ENCODE peak calls at places on chromosomes 7 and 10, in four cellular contexts. One of them, this sample, is unnamed.

GRCh38 chr10:126153686-126154628 is 234.3 kb downstream of the ADAM12 start:
- DNase-seq in cardiac muscle cell: peak; percentile 72
- DNase-seq in spleen: no peak
- DNase-seq in transverse colon: no peak
- DNase-seq in this sample: no peak

GRCh38 chr7:80312139-80312661 is 177.6 kb downstream of the GNAI1 start:
- DNase-seq in spleen: no peak
- DNase-seq in transverse colon: peak; percentile 10
- DNase-seq in cardiac muscle cell: peak; percentile 89
- DNase-seq in this sample: peak; percentile 94

GRCh38 chr10:131891196-131891928 is 9.4 kb upstream of the PPP2R2D start:
- DNase-seq in transverse colon: no peak
- DNase-seq in spleen: peak; percentile 69
- DNase-seq in cardiac muscle cell: no peak
- DNase-seq in this sample: peak; percentile 15

GRCh38 chr7:43823941-43824340 is 45.4 kb downstream of the MRPS24 start:
- DNase-seq in cardiac muscle cell: no peak
- DNase-seq in transverse colon: no peak
- DNase-seq in spleen: no peak
- DNase-seq in this sample: no peak

GRCh38 chr10:95792874-95793285 is 36.9 kb downstream of the ENTPD1 start:
- DNase-seq in transverse colon: no peak
- DNase-seq in spleen: no peak
- DNase-seq in cardiac muscle cell: peak; percentile 97
- DNase-seq in this sample: no peak

GRCh38 chr7:68216046-68216445 is 1219.4 kb downstream of the TYW1 start:
- DNase-seq in transverse colon: no peak
- DNase-seq in cardiac muscle cell: peak; percentile 69
- DNase-seq in spleen: peak; percentile 28
- DNase-seq in this sample: no peak

GRCh38 chr7:22153427-22154106 is 203.4 kb downstream of the RAPGEF5 start:
- DNase-seq in cardiac muscle cell: no peak
- DNase-seq in transverse colon: no peak
- DNase-seq in spleen: no peak
- DNase-seq in this sample: no peak

GRCh38 chr7:47392241-47392759 is 189.6 kb downstream of the TNS3 start:
- DNase-seq in cardiac muscle cell: peak; percentile 99
- DNase-seq in spleen: no peak
- DNase-seq in transverse colon: no peak
- DNase-seq in this sample: no peak

GRCh38 chr7:151244871-151245346 is 3.6 kb downstream of the SMARCD3 start:
- DNase-seq in transverse colon: no peak
- DNase-seq in spleen: peak; percentile 71
- DNase-seq in cardiac muscle cell: no peak
- DNase-seq in this sample: no peak

GRCh38 chr7:130918129-130919052 is 184.4 kb upstream of the KLF14 start:
- DNase-seq in cardiac muscle cell: no peak
- DNase-seq in spleen: no peak
- DNase-seq in transverse colon: no peak
- DNase-seq in this sample: no peak

GRCh38 chr7:149777551-149778326 is 4.4 kb upstream of the ZNF467 start:
- DNase-seq in transverse colon: no peak
- DNase-seq in spleen: peak; percentile 77
- DNase-seq in cardiac muscle cell: no peak
- DNase-seq in this sample: no peak

GRCh38 chr10:104505521-104506041 is 135.5 kb upstream of the SORCS3 start:
- DNase-seq in spleen: no peak
- DNase-seq in transverse colon: no peak
- DNase-seq in cardiac muscle cell: no peak
- DNase-seq in this sample: no peak

GRCh38 chr10:26334932-26335573 is 103.1 kb upstream of the APBB1IP start:
- DNase-seq in cardiac muscle cell: peak; percentile 69
- DNase-seq in transverse colon: peak; percentile 44
- DNase-seq in spleen: peak; percentile 83
- DNase-seq in this sample: peak; percentile 57

GRCh38 chr10:63578501-63578900 is 57.3 kb downstream of the REEP3 start:
- DNase-seq in spleen: no peak
- DNase-seq in transverse colon: no peak
- DNase-seq in cardiac muscle cell: no peak
- DNase-seq in this sample: no peak

GRCh38 chr7:130906575-130906974 is 172.6 kb upstream of the KLF14 start:
- DNase-seq in cardiac muscle cell: no peak
- DNase-seq in spleen: no peak
- DNase-seq in transverse colon: no peak
- DNase-seq in this sample: no peak

GRCh38 chr10:61744469-61744868 is 81.7 kb downstream of the CABCOCO1 start:
- DNase-seq in cardiac muscle cell: no peak
- DNase-seq in spleen: no peak
- DNase-seq in transverse colon: no peak
- DNase-seq in this sample: no peak

GRCh38 chr10:68327889-68328786 is 3.7 kb upstream of the HNRNPH3 start:
- DNase-seq in transverse colon: no peak
- DNase-seq in spleen: no peak
- DNase-seq in cardiac muscle cell: peak; percentile 86
- DNase-seq in this sample: peak; percentile 57

GRCh38 chr10:28783089-28783488 is 105.8 kb downstream of the BAMBI start:
- DNase-seq in transverse colon: no peak
- DNase-seq in spleen: no peak
- DNase-seq in cardiac muscle cell: no peak
- DNase-seq in this sample: no peak

GRCh38 chr7:3009086-3009485 is 34.6 kb downstream of the CARD11 start:
- DNase-seq in cardiac muscle cell: no peak
- DNase-seq in transverse colon: no peak
- DNase-seq in spleen: no peak
- DNase-seq in this sample: no peak

GRCh38 chr7:86963599-86964230 is 95.7 kb downstream of the ELAPOR2 start:
- DNase-seq in transverse colon: no peak
- DNase-seq in cardiac muscle cell: peak; percentile 24
- DNase-seq in spleen: no peak
- DNase-seq in this sample: no peak

GRCh38 chr7:155920068-155920461 is 107.8 kb upstream of the SHH start:
- DNase-seq in cardiac muscle cell: no peak
- DNase-seq in transverse colon: no peak
- DNase-seq in spleen: peak; percentile 52
- DNase-seq in this sample: no peak

GRCh38 chr10:132688580-132689420 is 97.1 kb downstream of the NKX6-2 start:
- DNase-seq in spleen: peak; percentile 54
- DNase-seq in cardiac muscle cell: no peak
- DNase-seq in transverse colon: no peak
- DNase-seq in this sample: no peak

GRCh38 chr7:155556725-155557124 is 10.4 kb upstream of the CNPY1 start:
- DNase-seq in cardiac muscle cell: no peak
- DNase-seq in transverse colon: no peak
- DNase-seq in spleen: no peak
- DNase-seq in this sample: no peak

GRCh38 chr7:42745357-42746022 is 166.4 kb downstream of the C7orf25 start:
- DNase-seq in transverse colon: peak; percentile 10
- DNase-seq in spleen: no peak
- DNase-seq in cardiac muscle cell: peak; percentile 48
- DNase-seq in this sample: peak; percentile 29

GRCh38 chr7:83001362-83002040 is 161.2 kb downstream of the PCLO start:
- DNase-seq in spleen: no peak
- DNase-seq in cardiac muscle cell: no peak
- DNase-seq in transverse colon: no peak
- DNase-seq in this sample: peak; percentile 68

DNA sequence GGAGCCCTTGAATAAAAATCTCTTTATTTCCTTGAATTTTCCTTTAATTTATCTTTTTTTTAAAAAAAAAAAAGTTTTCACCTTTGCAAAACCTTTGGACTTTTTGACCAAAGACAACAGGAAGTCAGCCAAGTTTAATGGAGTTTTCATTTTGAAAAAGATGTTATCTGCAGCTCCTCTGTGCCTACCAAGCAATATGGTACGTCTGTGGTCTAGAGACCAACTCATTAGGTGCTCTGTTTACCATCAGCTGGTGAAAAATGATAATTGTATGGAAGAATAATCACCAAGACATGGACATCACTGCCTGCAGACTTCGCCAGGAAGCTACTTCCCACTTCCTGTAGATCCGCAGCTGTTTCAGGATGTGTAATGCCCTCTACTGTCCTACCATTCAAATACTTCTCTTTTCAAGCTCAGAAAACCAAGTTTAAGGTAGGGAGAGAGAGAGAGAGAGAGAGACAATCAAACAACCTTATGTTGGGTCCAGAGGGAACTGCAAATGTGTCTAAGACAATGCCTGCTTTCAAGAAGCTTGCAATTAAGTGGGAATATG is 18.7 kb downstream of the PLXNA4 start:
- DNase-seq in cardiac muscle cell: peak; percentile 56
- DNase-seq in spleen: no peak
- DNase-seq in transverse colon: no peak
- DNase-seq in this sample: no peak
- TF ChIP-seq CTCF in cardiac muscle cell: peak; percentile 36
- TF ChIP-seq CTCF in spleen: no peak
- TF ChIP-seq CTCF in transverse colon: no peak
- TF ChIP-seq CTCF in this sample: no peak

DNA sequence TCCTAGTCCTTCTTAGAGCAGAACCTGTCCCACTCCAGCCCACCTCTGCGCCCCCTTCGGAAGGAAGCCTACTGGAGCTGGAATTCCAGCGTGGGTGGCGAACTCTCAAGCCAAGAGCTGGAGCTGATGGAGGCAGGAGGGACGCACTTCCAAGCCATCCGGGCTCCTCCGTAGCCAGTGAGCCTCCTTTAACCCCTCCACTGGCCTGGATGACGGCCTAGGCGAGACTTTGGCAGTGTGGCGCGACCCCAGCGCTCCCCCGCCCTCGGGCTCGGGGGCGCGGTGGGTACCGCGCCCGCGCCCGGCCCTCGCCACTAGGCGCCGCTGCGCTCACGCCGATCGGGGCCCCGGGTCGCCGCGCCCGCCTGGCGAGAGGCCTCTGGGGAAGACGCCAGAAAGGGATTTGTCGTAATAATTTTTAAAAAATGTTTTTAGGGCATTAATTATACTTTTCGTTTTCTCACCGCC is 5.1 kb upstream of the EMX2 start:
- DNase-seq in transverse colon: no peak
- DNase-seq in spleen: no peak
- DNase-seq in cardiac muscle cell: peak; percentile 40
- DNase-seq in this sample: no peak
- H3K4me3 ChIP-seq in transverse colon: no peak overlapping the region
- H3K4me3 ChIP-seq in spleen: no peak overlapping the region
- H3K4me3 ChIP-seq in cardiac muscle cell: no peak overlapping the region
- H3K4me3 ChIP-seq in this sample: no peak overlapping the region

GRCh38 chr10:45382591-45382990 is 8.6 kb downstream of the ALOX5 start:
- DNase-seq in cardiac muscle cell: no peak
- DNase-seq in spleen: peak; percentile 68
- DNase-seq in transverse colon: no peak
- DNase-seq in this sample: no peak

GRCh38 chr10:45379303-45379726 is 5.3 kb downstream of the ALOX5 start:
- DNase-seq in transverse colon: no peak
- DNase-seq in cardiac muscle cell: no peak
- DNase-seq in spleen: peak; percentile 88
- DNase-seq in this sample: no peak

GRCh38 chr10:45379891-45380540 is 6.0 kb downstream of the ALOX5 start:
- DNase-seq in transverse colon: peak; percentile 59
- DNase-seq in cardiac muscle cell: no peak
- DNase-seq in spleen: peak; percentile 87
- DNase-seq in this sample: no peak

GRCh38 chr10:45378866-45379265 is 4.8 kb downstream of the ALOX5 start:
- DNase-seq in transverse colon: no peak
- DNase-seq in spleen: peak; percentile 77
- DNase-seq in cardiac muscle cell: no peak
- DNase-seq in this sample: no peak

GRCh38 chr10:45380903-45381610 is 7.0 kb downstream of the ALOX5 start:
- DNase-seq in cardiac muscle cell: no peak
- DNase-seq in transverse colon: no peak
- DNase-seq in spleen: peak; percentile 75
- DNase-seq in this sample: no peak
- H3K27me3 ChIP-seq in cardiac muscle cell: peaks cover 10% of the 10 kb centered on the region
- H3K27me3 ChIP-seq in transverse colon: no peaks in the 10 kb centered on the region
- H3K27me3 ChIP-seq in spleen: no peaks in the 10 kb centered on the region
- H3K27me3 ChIP-seq in this sample: no peaks in the 10 kb centered on the region

GRCh38 chr10:110613341-110613995 is 30.7 kb upstream of the RBM20 start:
- DNase-seq in spleen: no peak
- DNase-seq in cardiac muscle cell: no peak
- DNase-seq in transverse colon: no peak
- DNase-seq in this sample: no peak
- TF ChIP-seq CTCF in spleen: no peak
- TF ChIP-seq CTCF in cardiac muscle cell: no peak
- TF ChIP-seq CTCF in transverse colon: no peak
- TF ChIP-seq CTCF in this sample: no peak

DNA sequence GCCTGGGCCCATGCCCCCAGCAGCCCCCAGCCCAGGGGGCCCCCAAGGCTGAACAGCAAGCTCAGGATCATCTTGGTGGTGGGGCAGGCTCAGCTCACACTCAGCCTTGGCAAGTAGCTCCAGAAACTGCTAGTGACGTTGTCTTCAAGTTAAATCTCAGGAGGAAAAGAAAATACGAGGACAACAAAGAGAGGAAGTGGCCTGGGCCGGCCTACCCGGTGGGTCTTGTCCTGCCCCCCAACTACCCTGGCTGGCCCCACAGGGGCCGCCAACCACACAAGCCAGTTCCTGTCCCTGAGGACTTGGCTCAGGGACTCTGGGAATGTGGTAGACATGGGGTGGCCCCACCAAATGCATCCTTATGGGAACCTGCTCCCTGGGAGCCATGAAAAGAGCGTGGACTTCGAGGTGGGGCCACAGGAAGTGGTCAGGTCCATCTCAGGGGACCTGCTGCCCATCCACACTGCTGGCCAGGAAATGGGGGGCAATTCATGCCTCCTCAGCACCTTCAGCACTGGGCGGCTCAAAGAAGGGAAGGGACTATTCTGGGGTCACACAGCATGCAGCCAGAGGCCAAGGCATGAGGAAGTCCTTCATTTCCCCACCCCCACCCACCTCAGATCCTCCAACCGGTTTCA is at the start of gene MMRN2:
- DNase-seq in spleen: peak; percentile 80
- DNase-seq in cardiac muscle cell: peak; percentile 39
- DNase-seq in transverse colon: no peak
- DNase-seq in this sample: no peak
- H3K4me3 ChIP-seq in spleen: peak within 1 kb of the TSS; percentile 36
- H3K4me3 ChIP-seq in cardiac muscle cell: no peak within 1 kb of the TSS
- H3K4me3 ChIP-seq in transverse colon: no peak within 1 kb of the TSS
- H3K4me3 ChIP-seq in this sample: no peak within 1 kb of the TSS

GRCh38 chr7:1366801-1367405 is 92.4 kb downstream of the MICALL2 start:
- DNase-seq in spleen: no peak
- DNase-seq in transverse colon: no peak
- DNase-seq in cardiac muscle cell: no peak
- DNase-seq in this sample: no peak
- H3K27me3 ChIP-seq in spleen: peaks cover 24% of the 10 kb centered on the region
- H3K27me3 ChIP-seq in transverse colon: peaks cover 68% of the 10 kb centered on the region
- H3K27me3 ChIP-seq in cardiac muscle cell: peaks cover 31% of the 10 kb centered on the region
- H3K27me3 ChIP-seq in this sample: peaks cover 9% of the 10 kb centered on the region